ENCODE peak calls at places on chromosomes 2 and 18, in ten cellular contexts. One of them, this sample, is unnamed.

GRCh38 chr2:129606496-129607270 is 372.8 kb upstream of the RAB6C start:
- DNase-seq in CD4-positive, alpha-beta T cell: no peak
- DNase-seq in DMS79: no peak
- DNase-seq in HCT116: no peak
- DNase-seq in stimulated activated CD4-positive, alpha-beta T cell treated with anti-CD3 and anti-CD28 coated beads, Interleukin-12 subunit alpha, Interleukin-12 subunit beta, amount 100 ng/mL, for 4 hours: no peak
- DNase-seq in activated T-helper 2 cell treated with anti-CD3 and anti-CD28 coated beads, Interferon-gamma antibody, Interleukin-2, Interleukin-4, amounts not matched to agents 10 μg/mL and 5 μg/mL and 100 μg/mL, durations not matched to agents 14 hours and 24 hours and 36 hours: no peak
- DNase-seq in colonic mucosa: no peak
- DNase-seq in effector memory CD8-positive, alpha-beta T cell: no peak
- DNase-seq in progenitor cell of endocrine pancreas: no peak
- DNase-seq in tibial nerve: no peak
- DNase-seq in this sample: no peak

GRCh38 chr2:61178603-61179545 is 16.9 kb downstream of the C2orf74 start:
- DNase-seq in CD4-positive, alpha-beta T cell: no peak
- DNase-seq in DMS79: no peak
- DNase-seq in HCT116: no peak
- DNase-seq in stimulated activated CD4-positive, alpha-beta T cell treated with anti-CD3 and anti-CD28 coated beads, Interleukin-12 subunit alpha, Interleukin-12 subunit beta, amount 100 ng/mL, for 4 hours: no peak
- DNase-seq in activated T-helper 2 cell treated with anti-CD3 and anti-CD28 coated beads, Interferon-gamma antibody, Interleukin-2, Interleukin-4, amounts not matched to agents 10 μg/mL and 5 μg/mL and 100 μg/mL, durations not matched to agents 14 hours and 24 hours and 36 hours: no peak
- DNase-seq in colonic mucosa: peak; percentile 27
- DNase-seq in effector memory CD8-positive, alpha-beta T cell: no peak
- DNase-seq in progenitor cell of endocrine pancreas: no peak
- DNase-seq in tibial nerve: no peak
- DNase-seq in this sample: no peak

GRCh38 chr18:46215902-46216723 is 111.9 kb downstream of the HAUS1 start:
- DNase-seq in CD4-positive, alpha-beta T cell: no peak
- DNase-seq in DMS79: no peak
- DNase-seq in HCT116: no peak
- DNase-seq in stimulated activated CD4-positive, alpha-beta T cell treated with anti-CD3 and anti-CD28 coated beads, Interleukin-12 subunit alpha, Interleukin-12 subunit beta, amount 100 ng/mL, for 4 hours: no peak
- DNase-seq in activated T-helper 2 cell treated with anti-CD3 and anti-CD28 coated beads, Interferon-gamma antibody, Interleukin-2, Interleukin-4, amounts not matched to agents 10 μg/mL and 5 μg/mL and 100 μg/mL, durations not matched to agents 14 hours and 24 hours and 36 hours: no peak
- DNase-seq in colonic mucosa: no peak
- DNase-seq in effector memory CD8-positive, alpha-beta T cell: no peak
- DNase-seq in progenitor cell of endocrine pancreas: no peak
- DNase-seq in tibial nerve: no peak
- DNase-seq in this sample: no peak

GRCh38 chr2:167863377-167863776 is 384.0 kb downstream of the STK39 start:
- DNase-seq in CD4-positive, alpha-beta T cell: no peak
- DNase-seq in DMS79: no peak
- DNase-seq in HCT116: no peak
- DNase-seq in stimulated activated CD4-positive, alpha-beta T cell treated with anti-CD3 and anti-CD28 coated beads, Interleukin-12 subunit alpha, Interleukin-12 subunit beta, amount 100 ng/mL, for 4 hours: no peak
- DNase-seq in activated T-helper 2 cell treated with anti-CD3 and anti-CD28 coated beads, Interferon-gamma antibody, Interleukin-2, Interleukin-4, amounts not matched to agents 10 μg/mL and 5 μg/mL and 100 μg/mL, durations not matched to agents 14 hours and 24 hours and 36 hours: no peak
- DNase-seq in colonic mucosa: no peak
- DNase-seq in effector memory CD8-positive, alpha-beta T cell: no peak
- DNase-seq in progenitor cell of endocrine pancreas: no peak
- DNase-seq in tibial nerve: no peak
- DNase-seq in this sample: no peak

GRCh38 chr2:3296182-3296972 is 81.2 kb downstream of the EIPR1 start:
- DNase-seq in CD4-positive, alpha-beta T cell: no peak
- DNase-seq in DMS79: no peak
- DNase-seq in HCT116: no peak
- DNase-seq in stimulated activated CD4-positive, alpha-beta T cell treated with anti-CD3 and anti-CD28 coated beads, Interleukin-12 subunit alpha, Interleukin-12 subunit beta, amount 100 ng/mL, for 4 hours: no peak
- DNase-seq in activated T-helper 2 cell treated with anti-CD3 and anti-CD28 coated beads, Interferon-gamma antibody, Interleukin-2, Interleukin-4, amounts not matched to agents 10 μg/mL and 5 μg/mL and 100 μg/mL, durations not matched to agents 14 hours and 24 hours and 36 hours: no peak
- DNase-seq in colonic mucosa: no peak
- DNase-seq in effector memory CD8-positive, alpha-beta T cell: no peak
- DNase-seq in progenitor cell of endocrine pancreas: no peak
- DNase-seq in tibial nerve: no peak
- DNase-seq in this sample: no peak

GRCh38 chr2:221517362-221518121 is 54.6 kb downstream of the EPHA4 start:
- DNase-seq in CD4-positive, alpha-beta T cell: peak; percentile 62
- DNase-seq in DMS79: peak; percentile 49
- DNase-seq in HCT116: peak; percentile 8
- DNase-seq in stimulated activated CD4-positive, alpha-beta T cell treated with anti-CD3 and anti-CD28 coated beads, Interleukin-12 subunit alpha, Interleukin-12 subunit beta, amount 100 ng/mL, for 4 hours: peak; percentile 34
- DNase-seq in activated T-helper 2 cell treated with anti-CD3 and anti-CD28 coated beads, Interferon-gamma antibody, Interleukin-2, Interleukin-4, amounts not matched to agents 10 μg/mL and 5 μg/mL and 100 μg/mL, durations not matched to agents 14 hours and 24 hours and 36 hours: peak; percentile 73
- DNase-seq in colonic mucosa: peak; percentile 67
- DNase-seq in effector memory CD8-positive, alpha-beta T cell: peak; percentile 80
- DNase-seq in progenitor cell of endocrine pancreas: no peak
- DNase-seq in tibial nerve: no peak
- DNase-seq in this sample: peak; percentile 36

GRCh38 chr2:45651415-45652089 is at the start of gene PRKCE:
- DNase-seq in CD4-positive, alpha-beta T cell: peak; percentile 49
- DNase-seq in DMS79: no peak
- DNase-seq in HCT116: no peak
- DNase-seq in stimulated activated CD4-positive, alpha-beta T cell treated with anti-CD3 and anti-CD28 coated beads, Interleukin-12 subunit alpha, Interleukin-12 subunit beta, amount 100 ng/mL, for 4 hours: peak; percentile 59
- DNase-seq in activated T-helper 2 cell treated with anti-CD3 and anti-CD28 coated beads, Interferon-gamma antibody, Interleukin-2, Interleukin-4, amounts not matched to agents 10 μg/mL and 5 μg/mL and 100 μg/mL, durations not matched to agents 14 hours and 24 hours and 36 hours: peak; percentile 23
- DNase-seq in colonic mucosa: peak; percentile 75
- DNase-seq in effector memory CD8-positive, alpha-beta T cell: no peak
- DNase-seq in progenitor cell of endocrine pancreas: peak; percentile 15
- DNase-seq in tibial nerve: peak; percentile 59
- DNase-seq in this sample: no peak

GRCh38 chr18:11163668-11164067 is 14.3 kb upstream of the PIEZO2 start:
- DNase-seq in CD4-positive, alpha-beta T cell: no peak
- DNase-seq in DMS79: no peak
- DNase-seq in HCT116: no peak
- DNase-seq in stimulated activated CD4-positive, alpha-beta T cell treated with anti-CD3 and anti-CD28 coated beads, Interleukin-12 subunit alpha, Interleukin-12 subunit beta, amount 100 ng/mL, for 4 hours: no peak
- DNase-seq in activated T-helper 2 cell treated with anti-CD3 and anti-CD28 coated beads, Interferon-gamma antibody, Interleukin-2, Interleukin-4, amounts not matched to agents 10 μg/mL and 5 μg/mL and 100 μg/mL, durations not matched to agents 14 hours and 24 hours and 36 hours: no peak
- DNase-seq in colonic mucosa: no peak
- DNase-seq in effector memory CD8-positive, alpha-beta T cell: no peak
- DNase-seq in progenitor cell of endocrine pancreas: no peak
- DNase-seq in tibial nerve: no peak
- DNase-seq in this sample: no peak

GRCh38 chr2:86035883-86036789 is 69.5 kb downstream of the POLR1A start:
- DNase-seq in CD4-positive, alpha-beta T cell: peak; percentile 47
- DNase-seq in DMS79: peak; percentile 77
- DNase-seq in HCT116: no peak
- DNase-seq in stimulated activated CD4-positive, alpha-beta T cell treated with anti-CD3 and anti-CD28 coated beads, Interleukin-12 subunit alpha, Interleukin-12 subunit beta, amount 100 ng/mL, for 4 hours: peak; percentile 32
- DNase-seq in activated T-helper 2 cell treated with anti-CD3 and anti-CD28 coated beads, Interferon-gamma antibody, Interleukin-2, Interleukin-4, amounts not matched to agents 10 μg/mL and 5 μg/mL and 100 μg/mL, durations not matched to agents 14 hours and 24 hours and 36 hours: peak; percentile 61
- DNase-seq in colonic mucosa: peak; percentile 67
- DNase-seq in effector memory CD8-positive, alpha-beta T cell: peak; percentile 63
- DNase-seq in progenitor cell of endocrine pancreas: peak; percentile 26
- DNase-seq in tibial nerve: peak; percentile 70
- DNase-seq in this sample: no peak